ENCODE peak calls at places on chromosomes 3 and 15, in ten cellular contexts. One of them, this sample, is unnamed.

GRCh38 chr15:29103825-29104565 is 165.6 kb downstream of the NSMCE3 start:
- DNase-seq in A673: peak; percentile 92
- DNase-seq in ovary: peak; percentile 88
- DNase-seq in right cardiac atrium: peak; percentile 89
- DNase-seq in thyroid gland: peak; percentile 77
- DNase-seq in aorta: peak; percentile 81
- DNase-seq in lower lobe of right lung: peak; percentile 57
- DNase-seq in GM06990: peak; percentile 68
- DNase-seq in GM23248: peak; percentile 90
- DNase-seq in body of pancreas: peak; percentile 45
- DNase-seq in this sample: peak; percentile 77

GRCh38 chr3:82423485-82423884 is 662.0 kb upstream of the GBE1 start:
- DNase-seq in A673: no peak
- DNase-seq in ovary: no peak
- DNase-seq in right cardiac atrium: no peak
- DNase-seq in thyroid gland: no peak
- DNase-seq in aorta: no peak
- DNase-seq in lower lobe of right lung: no peak
- DNase-seq in GM06990: no peak
- DNase-seq in GM23248: no peak
- DNase-seq in body of pancreas: no peak
- DNase-seq in this sample: no peak

GRCh38 chr15:96695426-96695825 is 364.9 kb downstream of the NR2F2 start:
- DNase-seq in A673: no peak
- DNase-seq in ovary: no peak
- DNase-seq in right cardiac atrium: no peak
- DNase-seq in thyroid gland: no peak
- DNase-seq in aorta: no peak
- DNase-seq in lower lobe of right lung: no peak
- DNase-seq in GM06990: no peak
- DNase-seq in GM23248: no peak
- DNase-seq in body of pancreas: no peak
- DNase-seq in this sample: no peak

GRCh38 chr15:49697121-49697520 is 76.3 kb downstream of the DTWD1 start:
- DNase-seq in A673: no peak
- DNase-seq in ovary: no peak
- DNase-seq in right cardiac atrium: no peak
- DNase-seq in thyroid gland: no peak
- DNase-seq in aorta: no peak
- DNase-seq in lower lobe of right lung: no peak
- DNase-seq in GM06990: no peak
- DNase-seq in GM23248: peak; percentile 73
- DNase-seq in body of pancreas: no peak
- DNase-seq in this sample: no peak

GRCh38 chr3:40939113-40940070 is 259.9 kb upstream of the CTNNB1 start:
- DNase-seq in A673: no peak
- DNase-seq in ovary: no peak
- DNase-seq in right cardiac atrium: no peak
- DNase-seq in thyroid gland: no peak
- DNase-seq in aorta: no peak
- DNase-seq in lower lobe of right lung: peak; percentile 79
- DNase-seq in GM06990: no peak
- DNase-seq in GM23248: no peak
- DNase-seq in body of pancreas: peak; percentile 59
- DNase-seq in this sample: no peak

GRCh38 chr3:110736332-110736731 is 335.3 kb upstream of the NECTIN3 start:
- DNase-seq in A673: no peak
- DNase-seq in ovary: no peak
- DNase-seq in right cardiac atrium: no peak
- DNase-seq in thyroid gland: no peak
- DNase-seq in aorta: no peak
- DNase-seq in lower lobe of right lung: no peak
- DNase-seq in GM06990: no peak
- DNase-seq in GM23248: no peak
- DNase-seq in body of pancreas: no peak
- DNase-seq in this sample: no peak

GRCh38 chr3:194089357-194090177 is 46.4 kb upstream of the HES1 start:
- DNase-seq in A673: peak; percentile 99
- DNase-seq in ovary: peak; percentile 87
- DNase-seq in right cardiac atrium: peak; percentile 76
- DNase-seq in thyroid gland: no peak
- DNase-seq in aorta: peak; percentile 88
- DNase-seq in lower lobe of right lung: peak; percentile 87
- DNase-seq in GM06990: peak; percentile 69
- DNase-seq in GM23248: peak; percentile 100
- DNase-seq in body of pancreas: peak; percentile 51
- DNase-seq in this sample: no peak

GRCh38 chr3:100548053-100548452 is 55.6 kb downstream of the TMEM45A start:
- DNase-seq in A673: no peak
- DNase-seq in ovary: no peak
- DNase-seq in right cardiac atrium: no peak
- DNase-seq in thyroid gland: no peak
- DNase-seq in aorta: no peak
- DNase-seq in lower lobe of right lung: no peak
- DNase-seq in GM06990: no peak
- DNase-seq in GM23248: peak; percentile 33
- DNase-seq in body of pancreas: no peak
- DNase-seq in this sample: no peak

GRCh38 chr15:40963201-40963600 is 9.9 kb downstream of the CHAC1 start:
- DNase-seq in A673: no peak
- DNase-seq in ovary: no peak
- DNase-seq in right cardiac atrium: no peak
- DNase-seq in thyroid gland: no peak
- DNase-seq in aorta: no peak
- DNase-seq in lower lobe of right lung: no peak
- DNase-seq in GM06990: no peak
- DNase-seq in GM23248: no peak
- DNase-seq in body of pancreas: no peak
- DNase-seq in this sample: no peak

GRCh38 chr3:169871129-169871886 is 1.6 kb upstream of the LRRC31 start:
- DNase-seq in A673: no peak
- DNase-seq in ovary: no peak
- DNase-seq in right cardiac atrium: no peak
- DNase-seq in thyroid gland: peak; percentile 77
- DNase-seq in aorta: no peak
- DNase-seq in lower lobe of right lung: peak; percentile 62
- DNase-seq in GM06990: no peak
- DNase-seq in GM23248: no peak
- DNase-seq in body of pancreas: no peak
- DNase-seq in this sample: no peak

GRCh38 chr15:25465835-25466234 is 27.0 kb upstream of the UBE3A start:
- DNase-seq in A673: no peak
- DNase-seq in ovary: no peak
- DNase-seq in right cardiac atrium: peak; percentile 69
- DNase-seq in thyroid gland: peak; percentile 99
- DNase-seq in aorta: no peak
- DNase-seq in lower lobe of right lung: peak; percentile 65
- DNase-seq in GM06990: no peak
- DNase-seq in GM23248: no peak
- DNase-seq in body of pancreas: no peak
- DNase-seq in this sample: peak; percentile 66

GRCh38 chr3:3552741-3553140 is 246.5 kb upstream of the LRRN1 start:
- DNase-seq in A673: no peak
- DNase-seq in ovary: no peak
- DNase-seq in right cardiac atrium: no peak
- DNase-seq in thyroid gland: no peak
- DNase-seq in aorta: no peak
- DNase-seq in lower lobe of right lung: no peak
- DNase-seq in GM06990: no peak
- DNase-seq in GM23248: no peak
- DNase-seq in body of pancreas: no peak
- DNase-seq in this sample: no peak

GRCh38 chr3:11808231-11808630 is 38.5 kb downstream of the TAMM41 start:
- DNase-seq in A673: no peak
- DNase-seq in ovary: no peak
- DNase-seq in right cardiac atrium: no peak
- DNase-seq in thyroid gland: no peak
- DNase-seq in aorta: no peak
- DNase-seq in lower lobe of right lung: no peak
- DNase-seq in GM06990: no peak
- DNase-seq in GM23248: peak; percentile 18
- DNase-seq in body of pancreas: no peak
- DNase-seq in this sample: no peak

GRCh38 chr15:29225534-29226224 is 43.9 kb downstream of the NSMCE3 start:
- DNase-seq in A673: no peak
- DNase-seq in ovary: no peak
- DNase-seq in right cardiac atrium: no peak
- DNase-seq in thyroid gland: no peak
- DNase-seq in aorta: no peak
- DNase-seq in lower lobe of right lung: no peak
- DNase-seq in GM06990: no peak
- DNase-seq in GM23248: no peak
- DNase-seq in body of pancreas: no peak
- DNase-seq in this sample: no peak

GRCh38 chr3:125652349-125652748 is 57.1 kb upstream of the OSBPL11 start:
- DNase-seq in A673: no peak
- DNase-seq in ovary: no peak
- DNase-seq in right cardiac atrium: no peak
- DNase-seq in thyroid gland: no peak
- DNase-seq in aorta: no peak
- DNase-seq in lower lobe of right lung: no peak
- DNase-seq in GM06990: no peak
- DNase-seq in GM23248: no peak
- DNase-seq in body of pancreas: no peak
- DNase-seq in this sample: no peak

GRCh38 chr3:133662256-133662773 is 574 bp upstream of the TOPBP1 start:
- DNase-seq in A673: peak; percentile 34
- DNase-seq in ovary: no peak
- DNase-seq in right cardiac atrium: no peak
- DNase-seq in thyroid gland: no peak
- DNase-seq in aorta: no peak
- DNase-seq in lower lobe of right lung: no peak
- DNase-seq in GM06990: peak; percentile 14
- DNase-seq in GM23248: peak; percentile 59
- DNase-seq in body of pancreas: no peak
- DNase-seq in this sample: no peak

GRCh38 chr15:92953569-92953968 is 53.4 kb downstream of the CHD2 start:
- DNase-seq in A673: no peak
- DNase-seq in ovary: no peak
- DNase-seq in right cardiac atrium: no peak
- DNase-seq in thyroid gland: no peak
- DNase-seq in aorta: no peak
- DNase-seq in lower lobe of right lung: no peak
- DNase-seq in GM06990: no peak
- DNase-seq in GM23248: no peak
- DNase-seq in body of pancreas: no peak
- DNase-seq in this sample: no peak

GRCh38 chr15:83582386-83582785 is 71.5 kb upstream of the ADAMTSL3 start:
- DNase-seq in A673: no peak
- DNase-seq in ovary: no peak
- DNase-seq in right cardiac atrium: no peak
- DNase-seq in thyroid gland: no peak
- DNase-seq in aorta: no peak
- DNase-seq in lower lobe of right lung: no peak
- DNase-seq in GM06990: no peak
- DNase-seq in GM23248: no peak
- DNase-seq in body of pancreas: no peak
- DNase-seq in this sample: no peak

GRCh38 chr15:47507221-47507985 is 209.9 kb upstream of the SEMA6D start:
- DNase-seq in A673: peak; percentile 24
- DNase-seq in ovary: no peak
- DNase-seq in right cardiac atrium: no peak
- DNase-seq in thyroid gland: no peak
- DNase-seq in aorta: no peak
- DNase-seq in lower lobe of right lung: no peak
- DNase-seq in GM06990: no peak
- DNase-seq in GM23248: no peak
- DNase-seq in body of pancreas: no peak
- DNase-seq in this sample: no peak
- H3K4me3 ChIP-seq in A673: no peak overlapping the region
- H3K4me3 ChIP-seq in ovary: no peak overlapping the region
- H3K4me3 ChIP-seq in right cardiac atrium: no peak overlapping the region
- H3K4me3 ChIP-seq in thyroid gland: no peak overlapping the region
- H3K4me3 ChIP-seq in aorta: no peak overlapping the region
- H3K4me3 ChIP-seq in lower lobe of right lung: no peak overlapping the region
- H3K4me3 ChIP-seq in GM06990: no peak overlapping the region
- H3K4me3 ChIP-seq in GM23248: no peak overlapping the region
- H3K4me3 ChIP-seq in body of pancreas: no peak overlapping the region
- H3K4me3 ChIP-seq in this sample: no peak overlapping the region

DNA sequence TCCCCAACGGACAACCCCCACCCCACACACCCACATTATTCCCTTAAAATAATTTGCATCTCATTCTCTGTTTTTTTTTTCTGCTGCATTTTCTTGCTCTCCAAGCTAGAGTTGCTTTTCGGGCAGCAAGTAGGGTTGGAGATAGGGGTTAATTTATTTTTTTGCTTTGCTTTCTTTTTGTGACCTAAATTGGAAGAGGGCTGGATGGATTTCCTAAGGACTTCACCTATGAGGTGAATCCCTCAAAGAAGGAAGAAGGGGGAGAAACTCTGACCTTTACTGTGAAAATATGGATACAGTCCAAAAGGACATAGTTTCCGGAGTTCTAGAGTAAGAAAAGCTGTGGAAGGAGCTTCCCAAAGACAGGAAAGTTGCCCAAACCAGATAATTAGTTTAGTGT is 6.7 kb downstream of the SOX2 start:
- DNase-seq in A673: no peak
- DNase-seq in ovary: no peak
- DNase-seq in right cardiac atrium: no peak
- DNase-seq in thyroid gland: no peak
- DNase-seq in aorta: no peak
- DNase-seq in lower lobe of right lung: no peak
- DNase-seq in GM06990: no peak
- DNase-seq in GM23248: no peak
- DNase-seq in body of pancreas: no peak
- DNase-seq in this sample: no peak
- H3K27me3 ChIP-seq in A673: no peaks in the 10 kb centered on the region
- H3K27me3 ChIP-seq in ovary: peaks cover 6% of the 10 kb centered on the region
- H3K27me3 ChIP-seq in right cardiac atrium: peaks cover 12% of the 10 kb centered on the region
- H3K27me3 ChIP-seq in thyroid gland: peaks cover 67% of the 10 kb centered on the region
- H3K27me3 ChIP-seq in aorta: peaks cover 4% of the 10 kb centered on the region
- H3K27me3 ChIP-seq in lower lobe of right lung: peaks cover 100% of the 10 kb centered on the region
- H3K27me3 ChIP-seq in GM06990: peaks cover 2% of the 10 kb centered on the region
- H3K27me3 ChIP-seq in GM23248: peaks cover 96% of the 10 kb centered on the region
- H3K27me3 ChIP-seq in body of pancreas: peaks cover 58% of the 10 kb centered on the region
- H3K27me3 ChIP-seq in this sample: peaks cover 100% of the 10 kb centered on the region

DNA sequence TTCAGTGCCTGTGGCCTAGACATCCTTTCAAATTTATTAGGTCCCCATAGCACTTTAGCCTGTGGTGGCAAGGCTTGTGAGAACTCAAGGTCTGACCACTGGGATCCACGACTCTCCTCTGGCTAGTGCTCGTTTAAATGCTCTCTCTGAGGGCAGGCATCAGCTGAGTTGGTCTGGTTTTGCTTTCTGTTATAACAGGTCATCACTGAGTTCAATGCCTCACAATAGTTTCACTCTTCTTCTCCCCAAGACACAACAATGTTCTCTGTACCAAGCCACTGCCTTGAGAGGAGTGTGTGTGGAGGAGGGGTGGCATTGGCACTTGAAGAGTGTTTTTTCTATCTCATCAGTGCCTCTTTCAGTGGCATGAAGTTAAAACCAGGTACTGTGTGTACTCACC is 7.6 kb downstream of the OR5K4 start:
- DNase-seq in A673: no peak
- DNase-seq in ovary: no peak
- DNase-seq in right cardiac atrium: no peak
- DNase-seq in thyroid gland: no peak
- DNase-seq in aorta: no peak
- DNase-seq in lower lobe of right lung: no peak
- DNase-seq in GM06990: peak; percentile 2
- DNase-seq in GM23248: no peak
- DNase-seq in body of pancreas: no peak
- DNase-seq in this sample: no peak
- H3K4me3 ChIP-seq in A673: no peak overlapping the region
- H3K4me3 ChIP-seq in ovary: no peak overlapping the region
- H3K4me3 ChIP-seq in right cardiac atrium: no peak overlapping the region
- H3K4me3 ChIP-seq in thyroid gland: no peak overlapping the region
- H3K4me3 ChIP-seq in aorta: no peak overlapping the region
- H3K4me3 ChIP-seq in lower lobe of right lung: no peak overlapping the region
- H3K4me3 ChIP-seq in GM06990: no peak overlapping the region
- H3K4me3 ChIP-seq in GM23248: no peak overlapping the region
- H3K4me3 ChIP-seq in body of pancreas: no peak overlapping the region
- H3K4me3 ChIP-seq in this sample: no peak overlapping the region

GRCh38 chr3:22893631-22894377 is 309.3 kb upstream of the UBE2E2 start:
- DNase-seq in A673: no peak
- DNase-seq in ovary: no peak
- DNase-seq in right cardiac atrium: no peak
- DNase-seq in thyroid gland: no peak
- DNase-seq in aorta: no peak
- DNase-seq in lower lobe of right lung: no peak
- DNase-seq in GM06990: no peak
- DNase-seq in GM23248: no peak
- DNase-seq in body of pancreas: no peak
- DNase-seq in this sample: no peak
- H3K27me3 ChIP-seq in A673: no peaks in the 10 kb centered on the region
- H3K27me3 ChIP-seq in ovary: no peaks in the 10 kb centered on the region
- H3K27me3 ChIP-seq in right cardiac atrium: no peaks in the 10 kb centered on the region
- H3K27me3 ChIP-seq in thyroid gland: no peaks in the 10 kb centered on the region
- H3K27me3 ChIP-seq in aorta: no peaks in the 10 kb centered on the region
- H3K27me3 ChIP-seq in lower lobe of right lung: no peaks in the 10 kb centered on the region
- H3K27me3 ChIP-seq in GM06990: no peaks in the 10 kb centered on the region
- H3K27me3 ChIP-seq in GM23248: peaks cover 12% of the 10 kb centered on the region
- H3K27me3 ChIP-seq in body of pancreas: no peaks in the 10 kb centered on the region
- H3K27me3 ChIP-seq in this sample: no peaks in the 10 kb centered on the region